ENCODE peak calls at places on chromosomes 5 and 9, in six cellular contexts. F is H1, S is body of pancreas, O is tibial nerve, H is endodermal cell, D is thoracic aorta. R is an unnamed sample.

GRCh38 chr5:93035194-93035593 is 545.8 kb downstream of the NR2F1-AS1 start:
- DNase-seq in O (no peak), S (no peak), F (no peak), D (no peak), H (no peak), R (no peak)

GRCh38 chr9:122912964-122913673 is at the start of gene ZBTB6:
- DNase-seq in S (peak; percentile 69), D (peak; percentile 22), F (no peak), H (peak; percentile 90), O (peak; percentile 57), R (peak; percentile 77)

GRCh38 chr9:117425562-117425961 is 10.7 kb upstream of the ASTN2 start:
- DNase-seq in D (no peak), S (no peak), F (no peak), O (no peak), H (peak; percentile 55), R (no peak)

GRCh38 chr5:163360681-163361080 is 76.7 kb upstream of the CCNG1 start:
- DNase-seq in S (no peak), D (no peak), H (no peak), O (no peak), F (no peak), R (no peak)

GRCh38 chr5:116766470-116766947 is 191.9 kb upstream of the SEMA6A start:
- DNase-seq in H (peak; percentile 58), F (no peak), D (no peak), S (no peak), O (no peak), R (no peak)

GRCh38 chr5:42951847-42952411 is 88.2 kb downstream of the ANXA2R start:
- DNase-seq in O (peak; percentile 12), D (no peak), F (no peak), S (no peak), H (no peak), R (peak; percentile 51)

GRCh38 chr9:132752877-132753592 is 82.8 kb downstream of the GTF3C4 start:
- DNase-seq in S (no peak), F (no peak), H (peak; percentile 66), O (no peak), D (no peak), R (no peak)

GRCh38 chr5:151745071-151745705 is 13.2 kb downstream of the ATOX1 start:
- DNase-seq in O (peak; percentile 54), H (no peak), F (no peak), S (no peak), D (peak; percentile 82), R (peak; percentile 82)

GRCh38 chr5:54415896-54416640 is 39.4 kb upstream of the HSPB3 start:
- DNase-seq in D (no peak), H (peak; percentile 73), S (no peak), F (no peak), O (no peak), R (peak; percentile 84)

GRCh38 chr9:68933434-68934318 is 80.2 kb downstream of the PRKACG start:
- DNase-seq in O (no peak), S (no peak), D (no peak), F (no peak), H (no peak), R (no peak)

GRCh38 chr5:107551088-107551487 is 119.6 kb downstream of the EFNA5 start:
- DNase-seq in D (no peak), H (no peak), S (no peak), O (no peak), F (no peak), R (no peak)

GRCh38 chr5:154444559-154445421 is 1.0 kb upstream of the SAP30L start:
- DNase-seq in D (no peak), H (peak; percentile 78), O (peak; percentile 17), S (peak; percentile 14), F (no peak), R (no peak)

GRCh38 chr9:122347348-122348287 is 23.2 kb upstream of the PTGS1 start:
- DNase-seq in D (no peak), H (peak; percentile 37), O (no peak), S (no peak), F (no peak), R (no peak)

DNA sequence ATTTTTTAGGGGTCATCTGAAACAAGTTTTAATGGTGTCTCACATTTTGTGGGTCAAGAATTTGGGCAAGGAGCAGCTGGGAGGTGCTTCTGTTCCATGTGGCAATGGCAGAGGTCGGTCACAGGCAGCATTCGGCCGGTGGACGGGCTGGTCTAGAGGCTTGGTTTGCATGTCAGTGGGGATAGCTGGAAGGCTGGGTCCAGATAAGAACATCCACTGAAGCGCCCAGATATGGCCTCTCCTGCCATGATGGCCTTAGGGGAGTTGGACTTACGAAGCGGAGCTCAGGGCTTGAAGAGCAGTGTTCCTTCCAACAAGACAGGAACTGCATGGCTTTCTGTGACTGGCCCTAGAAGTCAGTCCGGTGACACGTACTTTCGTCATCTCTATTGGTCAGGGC is 30.3 kb downstream of the LHFPL2 start:
- DNase-seq in F (no peak), D (no peak), H (no peak), S (no peak), O (no peak), R (no peak)
- H3K4me1 ChIP-seq in F (no peaks in the 10 kb centered on the region), D (no peaks in the 10 kb centered on the region), H (peaks cover 13% of the 10 kb centered on the region), S (peaks cover 16% of the 10 kb centered on the region), O (no peaks in the 10 kb centered on the region), R (peaks cover 20% of the 10 kb centered on the region)

DNA sequence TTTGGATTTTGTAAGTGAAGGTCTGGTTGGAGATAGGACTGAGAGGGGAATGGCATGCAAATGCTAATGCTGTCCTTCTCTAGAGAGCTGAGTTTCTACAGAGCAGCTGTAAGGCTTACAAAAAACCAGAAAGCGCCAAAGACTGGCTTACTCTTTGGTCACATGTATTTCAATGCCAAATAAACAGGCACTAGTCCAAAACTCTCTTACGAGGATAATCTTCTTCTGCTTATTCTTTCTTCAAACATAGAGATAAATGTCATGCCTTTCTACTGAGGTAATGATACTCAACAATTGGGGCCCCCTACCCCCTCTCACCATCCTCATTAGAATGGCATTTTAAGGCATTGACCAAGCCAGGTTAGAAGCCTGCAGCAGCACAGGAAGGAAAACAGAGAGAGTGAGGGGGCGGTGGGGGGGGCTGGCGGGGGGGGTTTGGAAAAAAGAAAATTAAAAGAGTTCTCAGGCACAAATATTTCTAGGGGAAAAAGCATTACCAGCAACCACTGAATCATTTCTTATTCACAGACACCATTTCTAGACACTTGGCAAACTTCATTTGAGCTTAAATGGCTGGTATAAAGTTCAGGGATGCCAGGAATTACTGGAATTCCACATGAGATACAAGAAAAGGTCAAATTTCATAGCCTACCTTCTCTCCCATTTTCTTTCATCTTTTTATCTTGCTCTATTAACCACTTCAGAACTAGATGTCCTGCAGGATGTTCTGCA is 34.0 kb downstream of the PUM3 start:
- DNase-seq in H (peak; percentile 78), O (no peak), F (peak; percentile 57), D (no peak), S (no peak), R (no peak)
- H3K36me3 ChIP-seq in H (peaks cover 78% of the 10 kb centered on the region), O (no peaks in the 10 kb centered on the region), F (peaks cover 33% of the 10 kb centered on the region), D (peaks cover 7% of the 10 kb centered on the region), S (peaks cover 2% of the 10 kb centered on the region), R (peaks cover 18% of the 10 kb centered on the region)

DNA sequence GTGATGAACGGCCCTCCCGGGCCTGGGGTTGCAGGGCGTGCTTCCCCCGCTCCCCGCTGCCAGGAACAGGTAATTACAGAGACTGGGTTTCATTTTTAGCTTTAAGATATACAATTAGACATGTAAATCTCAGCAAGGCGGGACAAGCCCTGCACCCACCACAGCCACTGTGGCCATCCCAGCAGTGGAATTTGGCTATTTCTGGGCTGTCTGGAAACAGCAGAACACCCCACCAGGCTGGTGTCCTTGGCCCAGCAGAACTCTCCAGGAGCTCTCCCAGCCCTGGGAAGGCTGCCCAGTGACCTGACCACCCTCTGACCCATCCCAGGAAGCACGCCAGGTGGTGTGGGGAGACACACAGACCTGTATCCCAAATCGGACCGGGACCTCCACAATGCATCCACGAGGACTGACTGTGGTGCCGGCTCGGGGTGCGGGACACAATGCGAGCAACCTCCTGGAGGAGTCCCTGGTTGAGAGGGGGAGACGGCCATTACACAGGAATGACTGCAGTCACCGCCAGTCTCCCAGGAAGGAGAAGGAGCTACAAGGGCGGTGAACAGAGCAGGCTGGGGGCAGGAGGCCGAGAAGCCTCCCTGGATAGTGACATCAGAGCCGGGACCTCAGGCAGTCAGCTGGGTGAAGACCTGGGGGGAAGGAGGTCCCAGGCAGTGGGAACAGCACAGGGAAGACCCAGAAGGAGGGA is 17.3 kb downstream of the EEIG1 start:
- DNase-seq in O (no peak), D (no peak), S (no peak), F (no peak), H (no peak), R (no peak)
- H3K4me1 ChIP-seq in O (peaks cover 3% of the 10 kb centered on the region), D (peaks cover 80% of the 10 kb centered on the region), S (peaks cover 76% of the 10 kb centered on the region), F (peaks cover 47% of the 10 kb centered on the region), H (no peaks in the 10 kb centered on the region), R (peaks cover 82% of the 10 kb centered on the region)

GRCh38 chr5:37323607-37324006 is 47.3 kb downstream of the NUP155 start:
- DNase-seq in H (no peak), D (no peak), S (no peak), O (no peak), F (no peak), R (no peak)

DNA sequence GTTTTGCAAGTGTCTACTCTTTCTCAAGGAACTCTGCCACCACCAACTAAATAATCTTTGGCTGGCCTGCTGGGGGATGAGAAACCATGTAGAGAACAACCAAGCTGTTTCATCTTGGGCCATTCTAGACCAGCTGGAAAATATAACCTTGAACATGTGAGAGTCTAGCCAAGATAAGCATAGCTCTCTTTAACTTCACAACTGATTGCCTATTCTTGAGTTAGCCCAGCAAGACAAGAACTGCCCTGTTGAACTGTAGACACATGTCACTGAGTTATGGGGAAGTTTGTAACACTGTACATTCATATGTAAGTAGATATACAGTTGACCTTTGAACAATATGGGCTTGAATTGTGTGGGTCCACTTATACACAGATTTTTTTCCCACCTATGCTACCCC is 44.4 kb downstream of the NUP155 start:
- DNase-seq in O (no peak), H (no peak), S (no peak), F (no peak), D (no peak), R (no peak)
- H3K36me3 ChIP-seq in O (peaks cover 3% of the 10 kb centered on the region), H (peaks cover 85% of the 10 kb centered on the region), S (peaks cover 35% of the 10 kb centered on the region), F (peaks cover 72% of the 10 kb centered on the region), D (peaks cover 37% of the 10 kb centered on the region), R (peaks cover 58% of the 10 kb centered on the region)

GRCh38 chr9:99221623-99222415 is at the start of the genes ALG2 and SEC61B:
- DNase-seq in D (peak; percentile 81), S (peak; percentile 96), H (peak; percentile 96), O (peak; percentile 93), F (peak; percentile 87), R (peak; percentile 79)
- H3K4me1 ChIP-seq in D (peaks cover 54% of the 10 kb centered on the region), S (peaks cover 75% of the 10 kb centered on the region), H (no peaks in the 10 kb centered on the region), O (no peaks in the 10 kb centered on the region), F (no peaks in the 10 kb centered on the region), R (peaks cover 26% of the 10 kb centered on the region)

DNA sequence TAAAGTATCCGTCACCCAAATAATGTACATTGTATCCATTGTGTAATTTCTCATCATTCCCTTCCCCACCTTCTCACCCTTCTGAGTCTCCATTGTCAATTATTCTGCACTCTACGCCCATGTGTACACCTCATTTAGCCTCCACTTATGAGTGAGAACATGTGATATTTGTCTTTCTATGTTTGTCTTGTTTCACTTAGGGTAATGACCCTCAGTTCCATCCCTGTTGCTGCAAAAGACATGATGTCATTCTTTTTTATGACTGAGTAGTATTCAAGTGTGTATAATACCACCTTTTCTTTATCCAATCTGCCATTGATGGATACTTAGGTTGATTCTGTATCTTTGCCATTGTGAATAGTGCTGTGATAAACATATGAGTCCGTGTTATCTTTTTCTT is 4.9 kb upstream of the SPATA31C2 start:
- DNase-seq in S (no peak), H (no peak), D (no peak), O (no peak), F (no peak), R (no peak)
- H3K36me3 ChIP-seq in S (no peaks in the 10 kb centered on the region), H (no peaks in the 10 kb centered on the region), D (no peaks in the 10 kb centered on the region), O (no peaks in the 10 kb centered on the region), F (no peaks in the 10 kb centered on the region), R (no peaks in the 10 kb centered on the region)